ENCODE peak calls at places on chromosomes 1 and 21, in four cellular contexts. One of them, this sample, is unnamed.

GRCh38 chr1:68479501-68479900 is 17.4 kb downstream of the DEPDC1 start:
- DNase-seq in NCI-H460: no peak
- DNase-seq in NCI-H446: no peak
- DNase-seq in mammary epithelial cell: no peak
- DNase-seq in this sample: no peak

GRCh38 chr1:112909847-112910246 is 46.1 kb downstream of the SLC16A1 start:
- DNase-seq in NCI-H460: no peak
- DNase-seq in NCI-H446: no peak
- DNase-seq in mammary epithelial cell: no peak
- DNase-seq in this sample: no peak

GRCh38 chr1:76190749-76191424 is 116.3 kb downstream of the ST6GALNAC3 start:
- DNase-seq in mammary epithelial cell: no peak
- DNase-seq in NCI-H446: no peak
- DNase-seq in NCI-H460: no peak
- DNase-seq in this sample: no peak

GRCh38 chr1:156661932-156662587 is 15.1 kb downstream of the NES start:
- DNase-seq in mammary epithelial cell: peak; percentile 56
- DNase-seq in NCI-H446: no peak
- DNase-seq in NCI-H460: no peak
- DNase-seq in this sample: no peak

GRCh38 chr1:89739013-89739843 is 81.6 kb upstream of the LRRC8D start:
- DNase-seq in mammary epithelial cell: peak; percentile 91
- DNase-seq in NCI-H446: no peak
- DNase-seq in NCI-H460: no peak
- DNase-seq in this sample: peak; percentile 78

GRCh38 chr21:38721983-38722382 is 83.7 kb upstream of the ETS2 start:
- DNase-seq in NCI-H460: no peak
- DNase-seq in NCI-H446: no peak
- DNase-seq in mammary epithelial cell: no peak
- DNase-seq in this sample: no peak

GRCh38 chr1:101221945-101222429 is 14.8 kb upstream of the S1PR1 start:
- DNase-seq in mammary epithelial cell: no peak
- DNase-seq in NCI-H446: no peak
- DNase-seq in NCI-H460: no peak
- DNase-seq in this sample: no peak

GRCh38 chr1:15797614-15798390 is 9.6 kb downstream of the UQCRHL start:
- DNase-seq in NCI-H446: no peak
- DNase-seq in NCI-H460: peak; percentile 79
- DNase-seq in mammary epithelial cell: no peak
- DNase-seq in this sample: no peak

GRCh38 chr1:55244476-55245109 is 29.4 kb upstream of the USP24 start:
- DNase-seq in NCI-H446: no peak
- DNase-seq in NCI-H460: no peak
- DNase-seq in mammary epithelial cell: peak; percentile 55
- DNase-seq in this sample: peak; percentile 10

GRCh38 chr1:147451628-147452027 is 89.7 kb upstream of the BCL9 start:
- DNase-seq in NCI-H446: no peak
- DNase-seq in mammary epithelial cell: no peak
- DNase-seq in NCI-H460: no peak
- DNase-seq in this sample: no peak

GRCh38 chr1:197910120-197911110 is 6.8 kb upstream of the LHX9 start:
- DNase-seq in mammary epithelial cell: no peak
- DNase-seq in NCI-H446: no peak
- DNase-seq in NCI-H460: no peak
- DNase-seq in this sample: no peak

GRCh38 chr1:213138391-213138790 is 87.3 kb downstream of the RPS6KC1 start:
- DNase-seq in NCI-H446: no peak
- DNase-seq in NCI-H460: no peak
- DNase-seq in mammary epithelial cell: no peak
- DNase-seq in this sample: no peak

GRCh38 chr1:2802421-2802961 is 998 bp upstream of the TTC34 start:
- DNase-seq in NCI-H446: no peak
- DNase-seq in NCI-H460: no peak
- DNase-seq in mammary epithelial cell: no peak
- DNase-seq in this sample: no peak

GRCh38 chr1:1245178-1245839 is 1.2 kb downstream of the C1QTNF12 start:
- DNase-seq in NCI-H446: no peak
- DNase-seq in NCI-H460: no peak
- DNase-seq in mammary epithelial cell: no peak
- DNase-seq in this sample: no peak

GRCh38 chr21:32966120-32966519 is 59.6 kb upstream of the OLIG2 start:
- DNase-seq in NCI-H446: no peak
- DNase-seq in NCI-H460: no peak
- DNase-seq in mammary epithelial cell: no peak
- DNase-seq in this sample: no peak

GRCh38 chr1:179369751-179370341 is 4.1 kb downstream of the AXDND1 start:
- DNase-seq in NCI-H460: peak; percentile 75
- DNase-seq in mammary epithelial cell: peak; percentile 48
- DNase-seq in NCI-H446: peak; percentile 86
- DNase-seq in this sample: peak; percentile 18

GRCh38 chr1:45380125-45380524 is 39.9 kb upstream of the MUTYH start:
- DNase-seq in mammary epithelial cell: no peak
- DNase-seq in NCI-H446: no peak
- DNase-seq in NCI-H460: no peak
- DNase-seq in this sample: no peak

GRCh38 chr1:32774950-32775634 is 42.1 kb downstream of the YARS1 start:
- DNase-seq in mammary epithelial cell: peak; percentile 84
- DNase-seq in NCI-H460: no peak
- DNase-seq in NCI-H446: peak; percentile 15
- DNase-seq in this sample: peak; percentile 78

GRCh38 chr21:29481081-29481480 is 182.4 kb downstream of the BACH1 start:
- DNase-seq in NCI-H446: no peak
- DNase-seq in mammary epithelial cell: no peak
- DNase-seq in NCI-H460: no peak
- DNase-seq in this sample: no peak

GRCh38 chr1:52253421-52253820 is 111.5 kb downstream of the ZFYVE9 start:
- DNase-seq in NCI-H460: no peak
- DNase-seq in mammary epithelial cell: no peak
- DNase-seq in NCI-H446: no peak
- DNase-seq in this sample: no peak

GRCh38 chr1:228964178-228964819 is 229.0 kb downstream of the RHOU start:
- DNase-seq in NCI-H446: no peak
- DNase-seq in NCI-H460: peak; percentile 13
- DNase-seq in mammary epithelial cell: no peak
- DNase-seq in this sample: peak; percentile 36

GRCh38 chr1:244964112-244964971 is 100.0 kb upstream of the HNRNPU start:
- DNase-seq in NCI-H460: peak; percentile 12
- DNase-seq in mammary epithelial cell: peak; percentile 30
- DNase-seq in NCI-H446: peak; percentile 59
- DNase-seq in this sample: peak; percentile 23

GRCh38 chr1:46630719-46631118 is 14.1 kb upstream of the MOB3C start:
- DNase-seq in NCI-H460: no peak
- DNase-seq in NCI-H446: no peak
- DNase-seq in mammary epithelial cell: no peak
- DNase-seq in this sample: no peak

GRCh38 chr21:26405735-26406361 is 167.2 kb downstream of the CYYR1 start:
- DNase-seq in mammary epithelial cell: peak; percentile 91
- DNase-seq in NCI-H460: peak; percentile 78
- DNase-seq in NCI-H446: peak; percentile 13
- DNase-seq in this sample: peak; percentile 91

GRCh38 chr1:16258591-16259135 is 21.7 kb upstream of the CPLANE2 start:
- DNase-seq in NCI-H446: no peak
- DNase-seq in NCI-H460: no peak
- DNase-seq in mammary epithelial cell: no peak
- DNase-seq in this sample: no peak

GRCh38 chr1:51877434-51878306 is 857 bp downstream of the NRDC start:
- DNase-seq in NCI-H460: no peak
- DNase-seq in mammary epithelial cell: peak; percentile 45
- DNase-seq in NCI-H446: no peak
- DNase-seq in this sample: peak; percentile 18

GRCh38 chr1:226846801-226847200 is 23.6 kb upstream of the PSEN2 start:
- DNase-seq in NCI-H446: no peak
- DNase-seq in mammary epithelial cell: peak; percentile 50
- DNase-seq in NCI-H460: no peak
- DNase-seq in this sample: peak; percentile 24

GRCh38 chr1:236524142-236524891 is 535 bp downstream of the LGALS8 start:
- DNase-seq in NCI-H460: peak; percentile 92
- DNase-seq in mammary epithelial cell: peak; percentile 69
- DNase-seq in NCI-H446: no peak
- DNase-seq in this sample: no peak